ENCODE peak calls at places on chromosome 2, in ten cellular contexts. T is HFF-Myc, J is MCF 10A, H is AG10803, B is AG04450, O is cardiac muscle cell, C is type B pancreatic cell, Y is psoas muscle, K is GM12865, P is foreskin keratinocyte. G is an unnamed sample.

GRCh38 chr2:36528761-36529392 is 69.1 kb downstream of the FEZ2 start:
- DNase-seq in H (no peak), Y (no peak), T (no peak), P (no peak), B (no peak), J (no peak), C (no peak), K (no peak), O (no peak), G (no peak)

GRCh38 chr2:170432823-170433222 is 254.9 kb downstream of the MYO3B start:
- DNase-seq in K (no peak), C (no peak), O (no peak), H (no peak), J (no peak), P (peak; percentile 32), T (no peak), Y (no peak), B (no peak), G (no peak)

GRCh38 chr2:23651187-23651983 is 266.4 kb downstream of the KLHL29 start:
- DNase-seq in J (peak; percentile 89), H (peak; percentile 72), T (no peak), C (no peak), K (no peak), P (peak; percentile 54), B (peak; percentile 43), Y (no peak), O (peak; percentile 71), G (no peak)

GRCh38 chr2:42810971-42811865 is 18.8 kb upstream of the HAAO start:
- DNase-seq in J (no peak), H (peak; percentile 51), O (peak; percentile 86), T (no peak), K (peak; percentile 73), C (no peak), Y (peak; percentile 55), B (no peak), P (no peak), G (peak; percentile 65)

GRCh38 chr2:4256351-4256750 is 553.0 kb downstream of the DCDC2C start:
- DNase-seq in K (no peak), J (no peak), B (no peak), P (no peak), O (no peak), H (no peak), T (no peak), C (no peak), Y (no peak), G (no peak)

GRCh38 chr2:212815453-212815852 is 276.9 kb upstream of the ERBB4 start:
- DNase-seq in T (no peak), Y (no peak), K (peak; percentile 40), P (no peak), B (no peak), J (no peak), H (no peak), O (no peak), C (no peak), G (no peak)

GRCh38 chr2:170022692-170023091 is 155.3 kb upstream of the MYO3B start:
- DNase-seq in C (no peak), P (peak; percentile 46), T (peak; percentile 82), K (no peak), J (peak; percentile 84), Y (no peak), B (peak; percentile 34), O (peak; percentile 69), H (peak; percentile 90), G (no peak)

GRCh38 chr2:42951263-42951938 is 159.0 kb upstream of the HAAO start:
- DNase-seq in C (no peak), P (no peak), Y (peak; percentile 64), K (no peak), O (no peak), J (no peak), H (no peak), B (no peak), T (no peak), G (no peak)

GRCh38 chr2:55054076-55054475 is 3.8 kb upstream of the RTN4 start:
- DNase-seq in T (no peak), O (no peak), H (no peak), P (no peak), K (peak; percentile 55), C (no peak), B (no peak), J (no peak), Y (no peak), G (no peak)

GRCh38 chr2:55051026-55051866 is 995 bp upstream of the RTN4 start:
- DNase-seq in C (no peak), O (peak; percentile 98), H (peak; percentile 100), Y (peak; percentile 57), T (peak; percentile 100), B (peak; percentile 99), J (peak; percentile 98), K (peak; percentile 42), P (peak; percentile 99), G (no peak)

GRCh38 chr2:55050133-55050994 is at the start of gene RTN4:
- DNase-seq in K (peak; percentile 100), B (peak; percentile 99), T (peak; percentile 97), C (peak; percentile 97), Y (peak; percentile 99), J (peak; percentile 99), H (peak; percentile 99), P (peak; percentile 97), O (peak; percentile 100), G (peak; percentile 97)

GRCh38 chr2:55054476-55054875 is 4.2 kb upstream of the RTN4 start:
- DNase-seq in H (no peak), T (no peak), P (no peak), K (peak; percentile 76), C (no peak), B (no peak), O (no peak), Y (no peak), J (no peak), G (peak; percentile 41)

DNA sequence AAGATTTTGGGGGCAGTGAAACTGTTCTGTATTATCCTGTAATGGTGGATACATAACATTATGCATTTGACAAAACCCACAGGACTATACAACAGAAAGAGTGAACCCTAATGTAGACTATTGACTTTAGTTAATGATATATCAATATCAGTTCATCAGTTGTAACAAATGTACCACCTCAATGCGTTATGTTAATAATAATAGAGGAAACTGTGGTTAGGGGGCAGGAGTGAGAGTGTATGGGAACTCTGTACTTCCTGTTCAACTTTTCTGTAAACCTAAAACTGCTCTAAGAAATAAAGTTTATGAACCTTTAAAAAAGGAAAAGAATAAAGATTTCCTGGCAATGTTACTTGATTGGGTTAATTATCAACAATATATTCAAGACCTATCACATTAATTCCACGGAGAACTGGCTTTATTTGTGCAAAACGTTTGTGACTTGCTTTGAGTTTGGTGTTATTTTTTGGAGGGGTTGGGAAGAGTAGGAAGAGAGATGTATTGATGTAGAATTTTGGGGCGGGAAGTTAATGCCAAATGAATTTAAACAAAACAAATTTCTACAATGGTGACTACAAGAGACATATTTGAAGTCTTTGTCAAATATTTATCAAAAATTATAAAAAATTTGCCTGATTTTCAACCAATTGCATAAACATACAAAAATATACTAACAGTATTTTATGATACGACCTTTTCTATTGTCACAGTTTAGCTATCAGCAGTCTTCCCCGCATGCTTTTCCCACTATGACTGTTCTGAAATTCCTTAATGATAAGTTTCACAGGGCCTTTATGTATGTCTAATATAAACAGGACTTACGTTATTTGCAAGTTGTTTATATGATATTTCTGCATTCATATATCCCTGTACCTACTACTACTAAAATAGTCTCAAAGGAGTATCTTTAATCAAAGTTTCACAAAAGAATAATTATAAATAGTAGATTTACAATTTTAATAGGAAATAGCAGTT is 2.1 kb upstream of the RTN4 start:
- DNase-seq in K (no peak), H (no peak), B (no peak), J (no peak), O (no peak), Y (no peak), T (no peak), C (no peak), P (no peak), G (no peak)
- TF ChIP-seq CTCF in K (no peak), H (no peak), B (peak; percentile 7), J (no peak), O (no peak), Y (no peak), T (no peak), C (no peak), P (no peak), G (no peak)

GRCh38 chr2:99821572-99822369 is 320.6 kb downstream of the AFF3 start:
- DNase-seq in Y (no peak), B (peak; percentile 30), O (peak; percentile 17), C (no peak), J (no peak), T (no peak), P (no peak), K (no peak), H (peak; percentile 51), G (no peak)

GRCh38 chr2:99816908-99817307 is 325.5 kb downstream of the AFF3 start:
- DNase-seq in K (no peak), O (no peak), H (no peak), J (no peak), C (no peak), T (no peak), Y (no peak), P (no peak), B (no peak), G (no peak)

GRCh38 chr2:99819766-99820165 is 322.6 kb downstream of the AFF3 start:
- DNase-seq in C (no peak), H (no peak), T (no peak), Y (no peak), J (no peak), O (no peak), K (no peak), P (no peak), B (no peak), G (no peak)

GRCh38 chr2:99821039-99821438 is 321.4 kb downstream of the AFF3 start:
- DNase-seq in H (peak; percentile 24), O (peak; percentile 7), T (no peak), J (no peak), P (no peak), K (no peak), Y (no peak), C (no peak), B (no peak), G (no peak)

GRCh38 chr2:99818842-99819241 is 323.5 kb downstream of the AFF3 start:
- DNase-seq in K (peak; percentile 20), C (no peak), J (peak; percentile 46), O (peak; percentile 14), Y (no peak), B (no peak), H (no peak), P (no peak), T (no peak), G (no peak)
- TF ChIP-seq CTCF in K (peak; percentile 2), C (peak; percentile 55), J (peak; percentile 55), O (no peak), Y (peak; percentile 31), B (peak; percentile 32), H (peak; percentile 27), P (peak; percentile 61), T (peak; percentile 5), G (no peak)

GRCh38 chr2:162196611-162197010 is 44.6 kb upstream of the GCG start:
- DNase-seq in H (no peak), K (no peak), T (no peak), C (no peak), J (peak; percentile 53), P (peak; percentile 12), Y (no peak), B (no peak), O (peak; percentile 21), G (no peak)
- TF ChIP-seq CTCF in H (no peak), K (no peak), T (no peak), C (no peak), J (no peak), P (no peak), Y (no peak), B (no peak), O (no peak), G (no peak)

GRCh38 chr2:146730882-146731281 is 1113.9 kb upstream of the ACVR2A start:
- DNase-seq in B (no peak), Y (no peak), K (no peak), C (no peak), P (peak; percentile 13), H (no peak), T (no peak), J (no peak), O (peak; percentile 2), G (no peak)

GRCh38 chr2:146734791-146735190 is 1110.0 kb upstream of the ACVR2A start:
- DNase-seq in K (no peak), B (no peak), T (no peak), O (no peak), C (no peak), P (peak; percentile 14), H (no peak), J (no peak), Y (no peak), G (no peak)

DNA sequence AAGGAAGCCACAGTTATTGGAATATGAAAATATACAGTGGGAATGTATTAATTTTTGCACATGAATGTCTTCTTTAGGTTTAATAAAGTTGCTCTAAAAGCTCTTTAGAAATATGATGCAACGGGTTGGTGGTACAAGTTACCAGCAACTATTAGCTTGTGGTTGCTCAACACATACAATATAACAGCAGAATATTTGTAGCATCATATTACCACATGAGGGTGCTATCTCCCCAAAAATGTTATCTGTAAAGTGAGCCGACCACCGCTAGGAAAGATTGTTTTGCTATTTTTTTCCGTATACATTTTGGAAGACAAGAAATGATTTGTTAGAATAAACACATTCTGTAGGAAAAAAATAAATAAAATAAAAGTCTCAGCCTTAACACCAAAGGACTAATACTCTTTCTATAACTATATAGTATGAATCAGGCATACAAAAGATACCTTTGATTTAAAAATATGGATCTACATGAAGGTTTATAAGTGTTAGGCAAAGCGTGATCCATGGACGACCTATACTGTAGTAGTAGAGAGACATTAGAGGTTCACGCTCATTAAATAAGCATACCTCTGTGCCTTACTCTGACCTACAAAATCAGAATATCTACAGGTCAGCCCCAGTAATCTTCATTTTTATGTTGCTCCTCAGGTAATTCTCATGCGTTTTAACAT is 1110.7 kb upstream of the ACVR2A start:
- DNase-seq in T (peak; percentile 17), B (peak; percentile 6), J (peak; percentile 77), P (peak; percentile 27), K (peak; percentile 40), C (no peak), H (peak; percentile 59), Y (no peak), O (peak; percentile 87), G (peak; percentile 8)
- TF ChIP-seq CTCF in T (peak; percentile 29), B (peak; percentile 53), J (peak; percentile 67), P (peak; percentile 91), K (peak; percentile 28), C (peak; percentile 89), H (peak; percentile 61), Y (peak; percentile 53), O (peak; percentile 49), G (peak; percentile 33)

G was measured in GM10248.